ENCODE peak calls at places on chromosomes 12 and 14, in ten cellular contexts. A is ovary, N is progenitor cell of endocrine pancreas, P is MCF 10A, E is fibroblast of lung, Q is B cell, F is astrocyte of the cerebellum, D is activated B cell treated with CpG ODN at 0.5 μM for 24 hours, S is foreskin fibroblast, Z is PC-3. X is an unnamed sample.

GRCh38 chr12:57085999-57086950 is 2.6 kb upstream of the NAB2 start:
- DNase-seq in A (peak), N (no peak), P (peak), E (peak), Q (peak), F (no peak), D (no peak), S (peak), Z (peak), X (peak)

GRCh38 chr12:9751204-9752144 is 9.2 kb downstream of the CD69 start:
- DNase-seq in A (no peak), N (no peak), P (peak), E (no peak), Q (no peak), F (no peak), D (no peak), S (peak), Z (peak), X (peak)

GRCh38 chr12:48021485-48022179 is 17.4 kb upstream of the COL2A1 start:
- DNase-seq in A (no peak), N (no peak), P (peak), E (no peak), Q (no peak), F (no peak), D (no peak), S (no peak), Z (peak), X (no peak)

GRCh38 chr14:51828017-51828797 is 32.2 kb upstream of the GNG2 start:
- DNase-seq in A (no peak), N (no peak), P (peak), E (peak), Q (peak), F (peak), D (peak), S (peak), Z (peak), X (peak)

GRCh38 chr14:80491131-80491530 is 279.8 kb upstream of the DIO2 start:
- DNase-seq in A (peak), N (no peak), P (no peak), E (peak), Q (no peak), F (peak), D (no peak), S (peak), Z (no peak), X (peak)

GRCh38 chr14:62130441-62130840 is 368.2 kb downstream of the SNAPC1 start:
- DNase-seq in A (no peak), N (no peak), P (no peak), E (no peak), Q (no peak), F (no peak), D (no peak), S (no peak), Z (no peak), X (no peak)

GRCh38 chr12:95532851-95533250 is 18.4 kb downstream of the USP44 start:
- DNase-seq in A (no peak), N (no peak), P (no peak), E (peak), Q (no peak), F (peak), D (no peak), S (peak), Z (peak), X (peak)

GRCh38 chr14:44149597-44149996 is 357.5 kb downstream of the FSCB start:
- DNase-seq in A (no peak), N (peak), P (peak), E (peak), Q (no peak), F (no peak), D (no peak), S (no peak), Z (peak), X (peak)

GRCh38 chr12:46785413-46785812 is 40.4 kb downstream of the SLC38A4 start:
- DNase-seq in A (no peak), N (no peak), P (no peak), E (no peak), Q (no peak), F (no peak), D (no peak), S (peak), Z (no peak), X (no peak)

DNA sequence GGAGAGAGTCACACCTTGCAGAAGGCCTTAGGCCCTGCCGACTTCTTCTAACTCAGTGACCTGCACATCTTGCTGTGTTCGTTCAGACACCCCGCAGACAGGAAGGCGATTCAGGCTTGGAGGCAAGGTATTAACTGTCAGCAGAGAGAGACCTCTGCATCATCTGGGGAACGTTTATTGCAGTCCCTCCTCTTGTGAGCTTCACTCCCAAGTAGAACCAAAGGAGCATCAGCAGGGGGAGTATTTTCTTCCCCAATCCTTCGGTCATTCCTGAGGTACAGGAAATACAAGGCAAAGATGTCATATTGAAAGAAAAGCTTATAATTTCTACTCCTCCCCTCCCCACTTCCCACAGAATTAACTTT is 217.9 kb downstream of the CRADD start:
- DNase-seq in A (no peak), N (no peak), P (no peak), E (peak), Q (no peak), F (no peak), D (no peak), S (peak), Z (no peak), X (no peak)
- TF ChIP-seq CTCF in A (no peak), N (no peak), P (no peak), E (peak), Q (no peak), F (peak), D (no peak), S (peak), Z (no peak), X (no peak)

GRCh38 chr12:98591209-98591608 is 2.3 kb upstream of the SLC25A3 start:
- DNase-seq in A (no peak), N (no peak), P (no peak), E (peak), Q (no peak), F (no peak), D (no peak), S (peak), Z (no peak), X (no peak)
- TF ChIP-seq CTCF in A (no peak), N (no peak), P (no peak), E (no peak), Q (no peak), F (no peak), D (no peak), S (no peak), Z (no peak), X (no peak)

GRCh38 chr14:93076755-93077154 is 39.0 kb downstream of the ITPK1 start:
- DNase-seq in A (no peak), N (no peak), P (no peak), E (no peak), Q (no peak), F (no peak), D (no peak), S (no peak), Z (no peak), X (no peak)
- TF ChIP-seq CTCF in A (no peak), N (no peak), P (no peak), E (no peak), Q (no peak), F (no peak), D (no peak), S (no peak), Z (no peak), X (no peak)

GRCh38 chr14:55133416-55133815 is 4.4 kb downstream of the LGALS3 start:
- DNase-seq in A (no peak), N (no peak), P (no peak), E (peak), Q (no peak), F (peak), D (no peak), S (peak), Z (no peak), X (no peak)

GRCh38 chr14:55130194-55130550 is 1.1 kb downstream of the LGALS3 start:
- DNase-seq in A (no peak), N (no peak), P (peak), E (peak), Q (no peak), F (no peak), D (no peak), S (peak), Z (peak), X (no peak)

GRCh38 chr14:55129428-55130193 is 559 bp downstream of the LGALS3 start:
- DNase-seq in A (peak), N (peak), P (peak), E (peak), Q (peak), F (peak), D (peak), S (peak), Z (peak), X (peak)

GRCh38 chr14:55129086-55129427 is at the start of gene LGALS3:
- DNase-seq in A (peak), N (peak), P (peak), E (peak), Q (peak), F (no peak), D (peak), S (peak), Z (peak), X (peak)

DNA sequence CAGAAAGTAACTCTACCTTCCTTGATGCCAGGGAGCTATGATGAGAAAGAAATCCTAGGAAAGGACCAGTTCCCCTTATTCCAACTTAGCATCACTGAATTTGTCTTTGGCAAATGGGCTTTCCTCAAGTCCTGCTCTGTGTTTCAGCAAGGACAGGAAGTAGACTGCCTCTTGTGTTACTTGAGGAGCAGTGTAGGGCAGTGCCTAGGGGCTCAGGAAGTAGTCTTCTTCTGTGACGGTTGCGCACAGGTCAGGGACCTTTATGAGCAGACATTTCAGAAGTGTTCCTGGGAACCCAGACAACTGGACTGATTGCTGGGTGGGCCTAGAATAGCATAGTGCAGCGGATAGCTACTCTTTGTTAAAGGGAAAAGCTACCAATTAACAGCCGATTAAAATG is 2.7 kb downstream of the LGALS3 start:
- DNase-seq in A (no peak), N (no peak), P (no peak), E (no peak), Q (no peak), F (no peak), D (no peak), S (no peak), Z (peak), X (no peak)
- TF ChIP-seq CTCF in A (no peak), N (no peak), P (no peak), E (no peak), Q (no peak), F (no peak), D (no peak), S (no peak), Z (peak), X (no peak)

GRCh38 chr12:103836345-103836744 is 4.7 kb downstream of the NT5DC3 start:
- DNase-seq in A (no peak), N (no peak), P (no peak), E (no peak), Q (no peak), F (no peak), D (no peak), S (no peak), Z (no peak), X (no peak)

GRCh38 chr12:103832048-103832798 is 8.8 kb downstream of the NT5DC3 start:
- DNase-seq in A (no peak), N (no peak), P (no peak), E (no peak), Q (peak), F (no peak), D (no peak), S (no peak), Z (no peak), X (no peak)

GRCh38 chr12:103833095-103833777 is 7.8 kb downstream of the NT5DC3 start:
- DNase-seq in A (no peak), N (no peak), P (no peak), E (peak), Q (no peak), F (no peak), D (no peak), S (peak), Z (no peak), X (no peak)

GRCh38 chr12:103834897-103835390 is 6.1 kb downstream of the NT5DC3 start:
- DNase-seq in A (no peak), N (no peak), P (no peak), E (no peak), Q (no peak), F (no peak), D (no peak), S (no peak), Z (no peak), X (no peak)

DNA sequence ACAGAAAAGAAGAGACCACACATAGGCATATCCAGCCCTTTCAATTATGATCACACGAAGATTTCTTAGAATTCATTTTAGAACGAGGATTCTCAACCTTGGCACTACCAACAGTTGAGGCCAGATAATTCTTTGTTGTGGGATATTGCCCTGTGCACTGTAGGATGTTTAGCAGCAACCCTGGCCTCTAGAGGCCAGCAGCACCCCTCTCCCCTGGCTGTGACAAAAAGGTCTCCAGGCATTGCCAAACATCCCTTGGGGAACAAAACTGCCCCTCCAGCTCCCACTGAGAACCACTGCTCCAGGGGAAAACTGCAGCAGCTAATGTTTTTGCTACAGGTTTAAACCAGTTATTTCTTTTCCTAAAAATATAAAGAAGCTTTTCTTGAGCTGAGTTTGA is 7.1 kb downstream of the NT5DC3 start:
- DNase-seq in A (no peak), N (no peak), P (no peak), E (no peak), Q (no peak), F (no peak), D (no peak), S (peak), Z (no peak), X (no peak)
- TF ChIP-seq CTCF in A (no peak), N (no peak), P (no peak), E (no peak), Q (no peak), F (peak), D (no peak), S (no peak), Z (peak), X (no peak)

GRCh38 chr12:111271674-111272418 is 97.0 kb downstream of the PHETA1 start:
- DNase-seq in A (no peak), N (no peak), P (peak), E (no peak), Q (no peak), F (no peak), D (no peak), S (peak), Z (peak), X (peak)
- TF ChIP-seq CTCF in A (no peak), N (peak), P (no peak), E (no peak), Q (no peak), F (peak), D (no peak), S (peak), Z (peak), X (peak)

GRCh38 chr14:31935406-31935805 is 141.7 kb upstream of the ARHGAP5 start:
- DNase-seq in A (no peak), N (no peak), P (no peak), E (no peak), Q (no peak), F (no peak), D (no peak), S (no peak), Z (no peak), X (no peak)
- TF ChIP-seq CTCF in A (no peak), N (no peak), P (no peak), E (no peak), Q (no peak), F (no peak), D (no peak), S (no peak), Z (no peak), X (no peak)

X was measured in activated CD8-positive, alpha-beta T cell treated with anti-CD3 and anti-CD28 coated beads for 36 hours.